ENCODE peak calls at places on chromosomes 2 and 18, in nine cellular contexts. O is substantia nigra; L is NCI-H1092; P is CD4-positive, alpha-beta T cell; K is hepatic stellate cell; W is stimulated activated CD4-positive, alpha-beta T cell treated with anti-CD3 and anti-CD28 coated beads, Interleukin-2, amount 100 ng/mL, for 48 hours; C is CD8-positive, alpha-beta T cell; I is suprapubic skin; Z is NCI-H748 treated with DMSO at 0.1 percent for 48 hours. J is an unnamed sample.
A peak's percentile ranks its signal among the peaks of the same experiment; 100 is the strongest.

GRCh38 chr2:23584054-23584745 is 199.2 kb downstream of the KLHL29 start:
- DNase-seq in O (no peak), L (peak; percentile 77), P (no peak), K (no peak), W (no peak), C (no peak), I (no peak), Z (peak; percentile 62), J (no peak)

GRCh38 chr2:26724004-26724750 is 31.7 kb downstream of the KCNK3 start:
- DNase-seq in O (no peak), L (no peak), P (no peak), K (peak; percentile 92), W (no peak), C (no peak), I (no peak), Z (no peak), J (no peak)

GRCh38 chr2:47237375-47238357 is 82.6 kb upstream of the STPG4 start:
- DNase-seq in O (no peak), L (no peak), P (no peak), K (peak; percentile 80), W (no peak), C (no peak), I (no peak), Z (no peak), J (no peak)

GRCh38 chr2:159086874-159087273 is 118.4 kb downstream of the TANC1 start:
- DNase-seq in O (no peak), L (no peak), P (no peak), K (no peak), W (no peak), C (no peak), I (no peak), Z (no peak), J (no peak)

GRCh38 chr18:46097378-46097852 is 681 bp downstream of the ATP5F1A start:
- DNase-seq in O (no peak), L (no peak), P (no peak), K (no peak), W (no peak), C (no peak), I (no peak), Z (no peak), J (no peak)

GRCh38 chr18:61861372-61861771 is 31.4 kb downstream of the RNF152 start:
- DNase-seq in O (no peak), L (no peak), P (no peak), K (no peak), W (no peak), C (no peak), I (no peak), Z (no peak), J (no peak)

GRCh38 chr2:196314157-196314556 is 142.8 kb upstream of the STK17B start:
- DNase-seq in O (no peak), L (no peak), P (no peak), K (no peak), W (no peak), C (no peak), I (no peak), Z (no peak), J (no peak)

GRCh38 chr2:134205087-134205486 is 48.8 kb upstream of the MGAT5 start:
- DNase-seq in O (no peak), L (no peak), P (no peak), K (no peak), W (no peak), C (no peak), I (no peak), Z (no peak), J (no peak)

GRCh38 chr2:240400319-240401161 is 34.9 kb upstream of the GPC1 start:
- DNase-seq in O (no peak), L (no peak), P (no peak), K (no peak), W (no peak), C (no peak), I (peak; percentile 58), Z (no peak), J (no peak)

GRCh38 chr2:86097114-86097896 is 8.4 kb downstream of the POLR1A start:
- DNase-seq in O (no peak), L (no peak), P (no peak), K (no peak), W (no peak), C (no peak), I (no peak), Z (no peak), J (no peak)

GRCh38 chr2:8538531-8538930 is 143.3 kb upstream of the ID2 start:
- DNase-seq in O (no peak), L (no peak), P (no peak), K (no peak), W (no peak), C (no peak), I (peak; percentile 59), Z (no peak), J (no peak)

GRCh38 chr2:177147093-177147694 is 65.4 kb upstream of the HNRNPA3 start:
- DNase-seq in O (no peak), L (peak; percentile 28), P (no peak), K (no peak), W (no peak), C (no peak), I (no peak), Z (peak; percentile 74), J (no peak)

GRCh38 chr2:96260404-96261260 is 5.2 kb downstream of the TMEM127 start:
- DNase-seq in O (no peak), L (no peak), P (peak; percentile 16), K (peak; percentile 94), W (no peak), C (no peak), I (peak; percentile 76), Z (no peak), J (peak; percentile 61)

GRCh38 chr2:33678447-33678846 is 79.3 kb upstream of the FAM98A start:
- DNase-seq in O (no peak), L (no peak), P (no peak), K (no peak), W (no peak), C (no peak), I (no peak), Z (no peak), J (no peak)

GRCh38 chr2:8312861-8313768 is 368.7 kb upstream of the ID2 start:
- DNase-seq in O (no peak), L (no peak), P (no peak), K (no peak), W (no peak), C (no peak), I (no peak), Z (peak; percentile 81), J (no peak)

GRCh38 chr18:48581941-48582340 is 43.1 kb downstream of the CTIF start:
- DNase-seq in O (no peak), L (no peak), P (no peak), K (no peak), W (no peak), C (no peak), I (no peak), Z (no peak), J (no peak)

GRCh38 chr2:207505180-207505579 is 24.6 kb upstream of the CREB1 start:
- DNase-seq in O (no peak), L (no peak), P (no peak), K (no peak), W (no peak), C (no peak), I (no peak), Z (no peak), J (no peak)

GRCh38 chr2:33230133-33230618 is 246.3 kb upstream of the RASGRP3 start:
- DNase-seq in O (no peak), L (no peak), P (no peak), K (no peak), W (no peak), C (no peak), I (no peak), Z (peak; percentile 57), J (no peak)

GRCh38 chr2:43541165-43541564 is 54.7 kb downstream of the THADA start:
- DNase-seq in O (no peak), L (no peak), P (no peak), K (no peak), W (no peak), C (no peak), I (no peak), Z (no peak), J (no peak)

GRCh38 chr2:197073701-197074433 is 147.4 kb upstream of the PGAP1 start:
- DNase-seq in O (peak; percentile 91), L (no peak), P (no peak), K (no peak), W (no peak), C (no peak), I (no peak), Z (no peak), J (no peak)

GRCh38 chr2:151973901-151974199 is 125.0 kb downstream of the CACNB4 start:
- DNase-seq in O (peak; percentile 42), L (peak; percentile 32), P (no peak), K (no peak), W (no peak), C (no peak), I (no peak), Z (peak; percentile 21), J (no peak)

GRCh38 chr2:216942465-216942864 is 82.6 kb upstream of the TNP1 start:
- DNase-seq in O (no peak), L (no peak), P (no peak), K (no peak), W (no peak), C (no peak), I (no peak), Z (no peak), J (no peak)

GRCh38 chr18:31294199-31294747 is 23.7 kb upstream of the DSG1 start:
- DNase-seq in O (no peak), L (no peak), P (no peak), K (no peak), W (no peak), C (no peak), I (no peak), Z (no peak), J (no peak)

GRCh38 chr2:66565291-66565690 is 130.4 kb downstream of the MEIS1 start:
- DNase-seq in O (no peak), L (no peak), P (no peak), K (no peak), W (no peak), C (no peak), I (no peak), Z (no peak), J (no peak)

GRCh38 chr2:219455635-219456034 is 21.0 kb downstream of the SPEG start:
- DNase-seq in O (no peak), L (no peak), P (no peak), K (no peak), W (no peak), C (no peak), I (no peak), Z (no peak), J (no peak)

GRCh38 chr2:96397756-96398525 is 62.4 kb downstream of the NCAPH start:
- DNase-seq in O (no peak), L (no peak), P (no peak), K (no peak), W (no peak), C (no peak), I (no peak), Z (no peak), J (no peak)

GRCh38 chr18:62258093-62258492 is 67.0 kb upstream of the TNFRSF11A start:
- DNase-seq in O (no peak), L (no peak), P (no peak), K (no peak), W (no peak), C (no peak), I (no peak), Z (no peak), J (no peak)

GRCh38 chr2:113126845-113127645 is at the start of gene IL1RN:
- DNase-seq in O (no peak), L (no peak), P (no peak), K (no peak), W (no peak), C (no peak), I (no peak), Z (no peak), J (no peak)

GRCh38 chr2:193502363-193503035 is 1307.8 kb upstream of the TMEFF2 start:
- DNase-seq in O (no peak), L (peak; percentile 37), P (no peak), K (no peak), W (no peak), C (no peak), I (peak; percentile 48), Z (no peak), J (no peak)

GRCh38 chr18:44543387-44543786 is 137.3 kb upstream of the SETBP1 start:
- DNase-seq in O (no peak), L (no peak), P (no peak), K (no peak), W (no peak), C (no peak), I (no peak), Z (no peak), J (no peak)